ENCODE peak calls at places on chromosomes 3 and 15, in seven cellular contexts. T is H1, U is HCT116, Q is K562, N is GM12878, O is SK-N-SH, R is HepG2. Z is an unnamed sample.

GRCh38 chr15:29821416-29822099 is 710 bp downstream of the TJP1 start:
- DNase-seq in T (no peak), U (peak; percentile 70), Q (peak; percentile 64), N (no peak), O (peak; percentile 80), R (peak; percentile 74), Z (peak; percentile 80)

GRCh38 chr3:45582407-45582806 is 12.1 kb upstream of the LIMD1 start:
- DNase-seq in T (no peak), U (no peak), Q (no peak), N (no peak), O (no peak), R (no peak), Z (no peak)

GRCh38 chr15:64522226-64522823 is 61.9 kb downstream of the ZNF609 start:
- DNase-seq in T (no peak), U (no peak), Q (no peak), N (no peak), O (no peak), R (no peak), Z (no peak)

GRCh38 chr3:44674211-44674610 is 25.7 kb downstream of the ZNF35 start:
- DNase-seq in T (no peak), U (no peak), Q (no peak), N (no peak), O (no peak), R (no peak), Z (no peak)

GRCh38 chr15:88908123-88908522 is 5.1 kb downstream of the MFGE8 start:
- DNase-seq in T (no peak), U (no peak), Q (no peak), N (no peak), O (no peak), R (no peak), Z (no peak)

GRCh38 chr3:64684715-64685261 is 3.0 kb downstream of the ADAMTS9 start:
- DNase-seq in T (no peak), U (no peak), Q (no peak), N (no peak), O (peak; percentile 49), R (no peak), Z (no peak)

GRCh38 chr3:56940331-56940730 is 120.1 kb upstream of the SPATA12 start:
- DNase-seq in T (no peak), U (no peak), Q (no peak), N (no peak), O (no peak), R (no peak), Z (no peak)

GRCh38 chr15:72685301-72685924 is 569 bp downstream of the HIGD2B start:
- DNase-seq in T (no peak), U (no peak), Q (no peak), N (no peak), O (no peak), R (peak; percentile 25), Z (no peak)

GRCh38 chr3:150790621-150791020 is 27.7 kb upstream of the SIAH2 start:
- DNase-seq in T (no peak), U (no peak), Q (no peak), N (no peak), O (no peak), R (no peak), Z (no peak)

GRCh38 chr3:60854762-60855161 is 396.5 kb downstream of the FHIT start:
- DNase-seq in T (no peak), U (no peak), Q (no peak), N (no peak), O (no peak), R (no peak), Z (no peak)

GRCh38 chr3:41893977-41894376 is 67.9 kb downstream of the ULK4 start:
- DNase-seq in T (no peak), U (peak; percentile 51), Q (peak; percentile 19), N (no peak), O (peak; percentile 55), R (peak; percentile 30), Z (peak; percentile 73)

GRCh38 chr3:105496343-105496742 is 129.6 kb downstream of the ALCAM start:
- DNase-seq in T (no peak), U (no peak), Q (no peak), N (no peak), O (no peak), R (no peak), Z (no peak)

GRCh38 chr3:132659000-132659369 is 624 bp downstream of the ACAD11 start:
- DNase-seq in T (no peak), U (no peak), Q (peak; percentile 10), N (no peak), O (no peak), R (no peak), Z (no peak)

GRCh38 chr3:14922863-14923262 is 24.5 kb upstream of the NR2C2 start:
- DNase-seq in T (no peak), U (no peak), Q (no peak), N (no peak), O (no peak), R (no peak), Z (no peak)

GRCh38 chr3:14927308-14927707 is 20.1 kb upstream of the NR2C2 start:
- DNase-seq in T (no peak), U (no peak), Q (no peak), N (no peak), O (no peak), R (no peak), Z (no peak)

GRCh38 chr3:14926592-14926991 is 20.8 kb upstream of the NR2C2 start:
- DNase-seq in T (no peak), U (no peak), Q (no peak), N (no peak), O (no peak), R (no peak), Z (no peak)

GRCh38 chr3:14923476-14923875 is 23.9 kb upstream of the NR2C2 start:
- DNase-seq in T (no peak), U (no peak), Q (no peak), N (no peak), O (no peak), R (no peak), Z (no peak)

DNA sequence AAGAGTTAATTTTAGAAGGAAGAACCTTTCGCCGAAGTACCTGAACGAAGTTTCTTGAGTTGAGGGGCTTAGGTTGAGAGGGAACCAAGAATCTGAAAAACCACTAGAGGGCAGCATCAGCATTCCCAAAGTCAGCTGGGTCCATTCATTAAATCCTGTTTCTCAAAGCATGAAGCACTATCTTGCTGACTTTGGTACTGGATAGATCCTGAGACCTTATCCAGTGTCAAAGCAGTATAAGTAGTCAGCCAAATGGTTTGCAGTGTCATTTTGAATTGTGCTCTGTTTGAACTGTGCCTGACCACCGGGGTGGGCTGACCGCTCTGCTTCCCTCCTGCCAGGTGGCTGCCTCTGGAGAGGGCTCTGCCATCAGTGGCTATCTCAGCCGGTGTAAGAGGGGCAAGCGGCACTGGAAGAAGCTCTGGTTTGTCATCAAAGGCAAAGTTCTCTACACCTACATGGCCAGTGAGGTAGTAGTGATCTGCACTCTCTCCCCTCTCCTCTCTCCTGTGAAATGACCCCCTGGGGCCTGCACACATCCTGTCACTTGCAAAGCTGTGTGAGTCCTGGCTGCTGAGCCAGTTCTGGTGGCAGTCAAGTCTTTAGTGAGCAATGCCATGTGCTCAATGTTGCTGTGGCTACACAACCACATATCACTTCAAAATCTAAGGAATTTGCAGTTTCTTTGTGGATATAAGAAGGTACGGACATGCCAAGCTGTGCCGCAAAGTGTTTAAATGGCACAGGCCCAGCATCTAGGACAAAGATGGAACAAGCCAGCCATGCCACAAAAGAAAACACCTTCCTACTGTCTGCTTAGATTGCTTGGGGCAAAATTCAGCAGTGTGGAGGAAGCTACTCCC is 21.4 kb upstream of the NR2C2 start:
- DNase-seq in T (no peak), U (peak; percentile 66), Q (peak; percentile 64), N (no peak), O (peak; percentile 70), R (peak; percentile 62), Z (peak; percentile 87)
- TF ChIP-seq JUND in T (no peak), U (no peak), Q (peak; percentile 10), N (no peak), O (no peak), R (no peak), Z (no peak)

DNA sequence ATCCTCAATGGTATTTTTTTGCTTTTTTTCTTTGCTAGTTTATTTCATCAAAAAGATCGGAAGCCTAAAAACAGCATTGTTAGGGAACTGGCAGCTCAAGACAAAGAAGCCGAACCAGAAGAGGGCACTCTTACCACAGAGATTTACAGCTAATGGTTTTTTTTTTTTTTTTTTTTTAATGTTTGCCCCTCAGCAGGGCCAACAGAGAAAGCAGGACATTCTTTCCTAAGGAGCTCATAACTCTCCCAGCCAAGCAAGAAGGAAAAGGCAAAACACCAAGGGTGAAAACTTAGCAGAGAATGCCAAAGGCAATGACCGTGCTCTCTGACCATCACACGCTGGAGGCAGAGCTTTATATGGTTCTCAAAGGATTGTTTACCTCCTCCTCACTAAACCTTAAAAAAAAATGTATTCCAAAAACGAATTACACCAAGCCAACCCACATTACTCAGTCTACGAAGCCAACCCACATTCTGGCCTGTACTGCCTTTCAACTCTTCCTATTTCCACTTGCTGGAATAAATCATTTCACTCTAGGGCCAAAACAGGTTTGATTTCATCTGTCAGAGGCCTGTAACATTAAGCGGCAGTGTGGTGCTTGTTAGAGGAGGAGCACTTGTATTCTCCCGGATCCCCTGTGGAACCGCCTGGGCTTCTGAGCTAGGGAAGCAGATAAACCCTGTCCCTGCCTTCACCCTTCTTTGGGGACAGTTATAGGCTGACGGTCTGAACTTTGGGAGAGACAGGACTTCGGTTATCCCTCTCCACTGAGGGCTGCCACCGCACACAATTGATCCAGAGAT is 35.6 kb upstream of the GYG1 start:
- DNase-seq in T (no peak), U (peak; percentile 48), Q (no peak), N (no peak), O (peak; percentile 50), R (peak; percentile 47), Z (peak; percentile 72)
- TF ChIP-seq JUND in T (no peak), U (no peak), Q (no peak), N (no peak), O (no peak), R (no peak), Z (no peak)

DNA sequence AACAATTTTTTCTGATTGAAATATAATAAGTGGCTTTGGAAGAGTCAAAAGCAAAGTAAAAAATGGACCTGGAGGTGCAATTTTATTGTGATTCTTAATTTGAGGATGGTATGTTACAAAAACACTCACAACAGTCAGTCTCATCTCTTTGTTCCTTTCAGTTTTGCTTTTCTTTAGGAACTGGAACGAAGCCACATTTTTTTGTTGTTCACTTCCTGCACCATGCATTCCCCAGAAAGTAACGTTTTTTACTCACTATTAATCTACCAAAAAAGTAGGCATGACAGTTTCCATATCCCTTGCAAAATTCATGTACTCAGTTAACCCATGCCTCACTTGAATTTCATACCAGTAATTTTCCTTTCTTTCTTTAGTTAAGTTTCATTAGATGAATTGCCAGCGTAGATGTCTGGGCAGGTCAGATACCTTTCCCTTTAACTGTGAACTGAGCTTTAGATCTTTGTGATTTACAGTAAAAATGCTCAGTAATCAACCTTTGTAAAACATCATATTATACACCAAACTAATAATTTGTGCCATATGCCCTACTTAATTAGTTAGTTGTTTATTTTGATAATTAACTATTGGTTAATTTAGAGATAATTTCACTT is 384.3 kb downstream of the ROBO1 start:
- DNase-seq in T (no peak), U (no peak), Q (no peak), N (no peak), O (no peak), R (no peak), Z (no peak)
- TF ChIP-seq JUND in T (no peak), U (no peak), Q (no peak), N (no peak), O (no peak), R (no peak), Z (no peak)

GRCh38 chr3:113730550-113730949 is 15.5 kb downstream of the NAA50 start:
- DNase-seq in T (no peak), U (no peak), Q (no peak), N (no peak), O (no peak), R (no peak), Z (no peak)

DNA sequence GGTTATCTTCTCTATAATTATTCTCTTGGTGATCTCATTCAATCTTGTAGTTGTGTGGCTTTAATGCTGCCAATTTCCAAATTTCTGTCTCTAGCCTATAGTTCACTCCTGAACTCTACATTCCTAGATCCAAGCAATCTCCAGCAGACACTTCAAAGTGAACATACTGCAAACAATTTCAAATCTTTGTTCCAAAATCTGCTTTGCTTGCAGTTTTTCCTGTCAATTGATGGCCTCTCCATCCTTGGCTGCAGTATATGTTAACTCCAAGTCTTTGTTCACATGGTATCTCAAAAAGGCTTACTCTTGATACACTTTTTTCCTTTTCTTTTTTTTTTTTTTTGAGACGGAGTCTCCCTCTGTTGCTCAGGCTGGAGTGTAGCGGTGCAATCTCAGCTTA is 17.4 kb downstream of the NAA50 start:
- DNase-seq in T (no peak), U (no peak), Q (no peak), N (no peak), O (no peak), R (no peak), Z (no peak)
- TF ChIP-seq JUND in T (no peak), U (no peak), Q (no peak), N (no peak), O (no peak), R (no peak), Z (no peak)

Z was measured in T47D.